ENCODE peak calls at places on chromosomes 11 and 22, in nine cellular contexts. U, A, T, W, F, Z, S, L and E are unnamed samples.

GRCh38 chr11:3983101-3983500 is 111.5 kb upstream of the RRM1 start:
- DNase-seq in U (no peak), A (no peak), W (no peak), S (no peak), L (no peak), T (no peak), F (no peak), Z (no peak), E (no peak)

GRCh38 chr11:122727101-122727929 is 71.8 kb downstream of the UBASH3B start:
- DNase-seq in S (peak; percentile 69), Z (no peak), A (no peak), F (no peak), W (no peak), T (no peak), U (no peak), L (peak; percentile 63), E (no peak)

GRCh38 chr22:45903355-45904149 is 73.4 kb downstream of the WNT7B start:
- DNase-seq in W (no peak), Z (no peak), F (no peak), T (peak; percentile 43), U (no peak), S (peak; percentile 81), A (no peak), L (no peak), E (peak; percentile 49)

GRCh38 chr22:22462813-22463567 is 45.6 kb downstream of the ZNF280B start:
- DNase-seq in F (no peak), T (no peak), A (no peak), Z (no peak), L (peak; percentile 50), U (no peak), S (no peak), W (no peak), E (no peak)

GRCh38 chr11:114386545-114386944 is 13.8 kb downstream of the C11orf71 start:
- DNase-seq in U (no peak), F (no peak), Z (no peak), T (no peak), L (no peak), S (no peak), W (no peak), A (no peak), E (no peak)

GRCh38 chr11:134905513-134905912 is 493.5 kb upstream of the B3GAT1 start:
- DNase-seq in A (no peak), Z (no peak), S (no peak), L (no peak), T (no peak), U (peak; percentile 38), W (no peak), F (no peak), E (no peak)

GRCh38 chr11:66996609-66997273 is 21.6 kb downstream of the C11orf86 start:
- DNase-seq in L (no peak), T (no peak), W (no peak), Z (no peak), A (no peak), S (peak; percentile 84), U (no peak), F (no peak), E (peak; percentile 71)

GRCh38 chr11:117026593-117027330 is 71.5 kb downstream of the SIK3 start:
- DNase-seq in T (no peak), U (no peak), Z (no peak), L (no peak), A (no peak), W (no peak), S (peak; percentile 68), F (no peak), E (peak; percentile 73)

GRCh38 chr11:787084-787675 is 2.7 kb downstream of the CEND1 start:
- DNase-seq in U (no peak), Z (no peak), S (no peak), A (no peak), F (no peak), L (no peak), W (no peak), T (no peak), E (no peak)

GRCh38 chr11:32379714-32380113 is 55.6 kb downstream of the WT1 start:
- DNase-seq in T (no peak), L (no peak), W (no peak), F (no peak), U (no peak), Z (no peak), S (peak; percentile 63), A (no peak), E (peak; percentile 33)

GRCh38 chr11:2150206-2150847 is 10.7 kb downstream of the INS start:
- DNase-seq in Z (no peak), A (no peak), S (peak; percentile 75), L (peak; percentile 13), W (no peak), F (no peak), T (no peak), U (no peak), E (peak; percentile 74)

GRCh38 chr22:25364281-25364680 is 144.8 kb downstream of the CRYBB2 start:
- DNase-seq in U (no peak), T (no peak), Z (peak; percentile 58), A (no peak), W (peak; percentile 32), S (no peak), F (no peak), L (no peak), E (no peak)

GRCh38 chr11:122248130-122248529 is 132.1 kb upstream of the BLID start:
- DNase-seq in W (no peak), Z (no peak), T (no peak), S (no peak), A (no peak), U (no peak), F (no peak), L (no peak), E (no peak)

GRCh38 chr11:122319842-122320555 is 204.0 kb upstream of the BLID start:
- DNase-seq in A (no peak), W (no peak), L (no peak), U (peak; percentile 63), Z (no peak), T (no peak), F (no peak), S (no peak), E (no peak)

DNA sequence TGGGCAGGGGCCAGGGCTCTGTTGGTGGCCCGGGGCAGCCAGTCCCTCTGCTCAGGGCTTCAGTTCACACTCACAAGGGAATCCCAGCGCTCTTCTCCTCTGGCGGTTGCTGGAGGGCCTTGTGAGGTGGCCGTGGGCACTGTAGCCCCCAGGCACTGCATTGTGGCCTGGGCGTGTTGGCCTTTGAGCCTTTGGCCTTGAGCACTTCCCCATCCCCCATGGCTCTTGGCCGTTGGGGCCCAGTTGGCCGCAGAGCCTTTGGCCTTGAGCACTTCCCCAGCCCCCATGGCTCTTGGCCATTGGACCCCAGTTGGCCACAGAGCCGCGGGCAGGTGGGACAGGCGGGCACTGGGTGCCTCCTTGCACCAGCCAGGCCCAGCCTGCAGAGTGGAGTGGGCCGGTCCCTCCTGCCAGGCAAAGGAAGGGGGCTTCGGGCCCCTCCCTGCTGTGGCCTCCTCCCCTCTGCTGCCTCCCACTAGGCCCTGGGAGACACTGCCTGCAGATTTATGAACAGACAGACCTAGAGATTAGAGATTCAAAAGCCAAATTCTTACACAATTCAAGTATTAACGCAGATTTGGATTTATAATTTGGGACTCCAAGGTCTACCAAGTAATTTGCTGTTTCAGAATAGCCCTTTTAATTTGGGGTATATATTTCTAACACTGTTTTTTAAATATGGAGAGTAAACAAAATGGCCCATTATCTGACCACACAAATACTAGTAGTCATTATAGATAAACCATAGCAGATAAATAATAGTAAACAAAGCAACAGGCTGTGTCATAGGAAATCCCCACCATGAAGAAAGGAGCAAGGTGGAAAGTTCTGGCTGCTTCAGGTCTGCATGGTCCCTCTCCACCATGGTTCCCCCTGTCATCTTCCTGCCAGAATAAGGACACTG is 18.2 kb upstream of the TXNRD2 start:
- DNase-seq in L (no peak), T (no peak), A (no peak), Z (no peak), S (no peak), F (no peak), U (no peak), W (peak; percentile 65), E (no peak)
- H3K4me3 ChIP-seq in L (no peak overlapping the region), T (no peak overlapping the region), A (peak overlapping the region; percentile 36), Z (peak overlapping the region; percentile 41), S (peak overlapping the region; percentile 34), F (peak overlapping the region; percentile 39), U (no peak overlapping the region), W (peak overlapping the region; percentile 4), E (no peak overlapping the region)

DNA sequence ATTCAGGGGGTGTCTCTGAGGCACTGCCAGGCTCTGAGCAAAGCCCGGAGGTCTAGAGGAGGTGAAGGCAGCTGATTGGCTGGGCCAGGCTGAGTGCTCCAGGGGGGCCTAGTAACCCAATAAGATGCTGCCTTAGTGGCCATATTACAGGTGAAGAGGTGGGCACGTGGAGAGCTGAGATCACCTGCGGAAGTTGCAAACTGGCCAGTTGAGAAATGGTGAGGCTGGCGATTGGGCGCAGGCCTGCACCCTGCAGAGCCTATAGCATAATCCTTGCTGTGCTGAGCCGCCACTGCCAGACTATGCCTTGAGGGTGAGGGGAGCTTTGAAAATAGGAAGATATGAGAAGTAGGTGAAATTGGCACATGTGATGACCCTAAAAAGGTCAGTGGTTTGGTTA is 21.7 kb downstream of the DERL3 start:
- DNase-seq in Z (no peak), F (no peak), W (no peak), A (no peak), S (no peak), L (no peak), U (no peak), T (no peak), E (no peak)
- TF ChIP-seq CTCF in Z (no peak), F (no peak), W (no peak), A (no peak), S (no peak), L (no peak), U (no peak), T (no peak), E (no peak)

DNA sequence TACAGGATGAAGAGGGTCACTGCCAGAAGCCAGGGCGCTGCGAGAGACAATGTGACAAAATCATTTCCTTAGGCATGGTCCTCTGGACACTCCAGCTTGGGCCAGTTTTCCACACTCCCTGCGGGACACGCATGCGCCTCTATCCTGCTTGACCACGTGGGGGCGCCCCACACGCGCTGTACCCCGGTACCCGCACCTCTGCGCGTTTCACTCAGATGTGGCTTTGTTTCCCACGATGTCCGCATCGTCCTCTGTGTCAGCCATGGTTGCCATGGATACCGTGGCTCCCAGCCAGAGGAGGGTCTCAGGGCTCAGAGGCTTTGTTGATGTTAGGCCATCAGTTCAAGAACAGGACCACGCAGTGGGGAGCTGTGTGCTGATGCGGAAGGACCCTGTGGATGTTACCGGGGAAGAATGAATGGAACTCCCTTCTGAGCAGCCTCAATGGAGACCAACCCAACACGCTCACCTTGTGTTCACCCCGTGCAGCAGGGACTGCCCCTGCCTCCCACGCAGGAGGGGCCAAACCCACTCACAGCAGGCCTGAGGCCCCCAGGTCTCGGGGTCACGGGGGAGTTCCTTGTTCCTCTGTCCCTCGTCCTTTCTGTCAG is 101.1 kb upstream of the SLC22A12 start:
- DNase-seq in U (peak; percentile 73), T (no peak), L (peak; percentile 41), W (peak; percentile 69), F (no peak), Z (no peak), A (peak; percentile 90), S (peak; percentile 35), E (peak; percentile 43)
- H3K4me3 ChIP-seq in U (no peak overlapping the region), T (no peak overlapping the region), L (no peak overlapping the region), W (no peak overlapping the region), F (no peak overlapping the region), Z (no peak overlapping the region), A (no peak overlapping the region), S (no peak overlapping the region), E (no peak overlapping the region)

DNA sequence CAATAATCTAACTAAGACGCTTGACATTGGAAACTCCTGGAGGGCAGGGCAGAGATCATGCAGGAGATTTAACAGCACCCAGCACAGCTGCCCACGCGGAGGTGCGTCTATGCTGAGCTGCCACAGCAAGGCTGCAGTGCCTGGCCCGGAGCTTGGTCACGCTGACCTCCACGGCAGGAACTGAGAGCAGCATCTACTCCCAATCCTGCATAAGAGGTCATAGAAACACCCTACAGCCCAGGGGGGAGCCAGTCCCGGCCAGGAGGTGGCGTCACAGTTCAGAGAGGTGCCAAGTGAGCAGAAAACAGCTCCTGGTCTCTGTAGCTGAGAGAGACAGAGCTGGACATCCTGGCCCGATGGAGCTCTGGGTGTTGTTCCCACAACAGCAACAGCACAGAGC is 121.1 kb upstream of the TMEM45B start:
- DNase-seq in A (no peak), S (no peak), L (no peak), F (no peak), T (no peak), Z (no peak), W (no peak), U (no peak), E (no peak)
- TF ChIP-seq CTCF in A (peak; percentile 33), S (no peak), L (peak; percentile 53), F (no peak), T (peak; percentile 22), Z (no peak), W (no peak), U (no peak), E (no peak)